ENCODE peak calls at places on chromosome 3, in six cellular contexts. P is neural crest cell; W is NCI-H2029; G is T1000; O is effector CD4-positive, alpha-beta T cell; L is brain microvascular endothelial cell. Q is an unnamed sample.

GRCh38 chr3:171445805-171446204 is 14.4 kb downstream of the TNIK start:
- DNase-seq in O (no peak), W (no peak), G (no peak), P (no peak), L (no peak), Q (no peak)

GRCh38 chr3:77038928-77039605 is 832 bp upstream of the ROBO2 start:
- DNase-seq in O (no peak), L (no peak), P (no peak), W (no peak), G (peak; percentile 14), Q (no peak)

GRCh38 chr3:14533457-14533958 is 6.6 kb downstream of the GRIP2 start:
- DNase-seq in W (no peak), P (no peak), O (no peak), L (no peak), G (no peak), Q (no peak)

GRCh38 chr3:18559323-18559972 is 134.3 kb upstream of the SATB1 start:
- DNase-seq in O (peak; percentile 11), G (no peak), L (peak; percentile 3), P (peak; percentile 30), W (peak; percentile 85), Q (peak; percentile 72)

GRCh38 chr3:52077376-52077775 is 21.0 kb upstream of the DUSP7 start:
- DNase-seq in O (no peak), P (no peak), G (no peak), W (no peak), L (no peak), Q (no peak)

GRCh38 chr3:117526485-117527079 is 817.0 kb downstream of the TUSC7 start:
- DNase-seq in G (no peak), P (peak; percentile 15), O (no peak), W (no peak), L (peak; percentile 34), Q (peak; percentile 40)

GRCh38 chr3:170713648-170714047 is 127.8 kb upstream of the SLC7A14 start:
- DNase-seq in O (no peak), G (no peak), L (no peak), P (no peak), W (no peak), Q (no peak)

GRCh38 chr3:38396861-38397260 is 50.3 kb downstream of the XYLB start:
- DNase-seq in L (no peak), O (no peak), P (no peak), G (no peak), W (no peak), Q (no peak)

GRCh38 chr3:66048051-66048395 is 9.3 kb upstream of the MAGI1 start:
- DNase-seq in P (no peak), W (no peak), L (no peak), G (no peak), O (no peak), Q (no peak)

GRCh38 chr3:180142041-180142440 is 105.3 kb upstream of the PEX5L start:
- DNase-seq in G (no peak), W (no peak), L (no peak), P (no peak), O (no peak), Q (peak; percentile 33)

GRCh38 chr3:185270262-185270955 is 16.6 kb upstream of the EHHADH start:
- DNase-seq in L (peak; percentile 41), O (no peak), P (peak; percentile 28), W (no peak), G (no peak), Q (peak; percentile 41)

GRCh38 chr3:55061619-55062018 is 133.8 kb upstream of the LRTM1 start:
- DNase-seq in L (no peak), G (no peak), P (no peak), O (no peak), W (no peak), Q (peak; percentile 28)

GRCh38 chr3:73669268-73669667 is 44.5 kb upstream of the PDZRN3 start:
- DNase-seq in G (no peak), L (peak; percentile 50), W (no peak), O (no peak), P (no peak), Q (no peak)

GRCh38 chr3:33115024-33115768 is 1.4 kb downstream of the CRTAP start:
- DNase-seq in L (peak; percentile 80), G (peak; percentile 41), P (no peak), W (no peak), O (no peak), Q (peak; percentile 91)

GRCh38 chr3:117510396-117510795 is 800.8 kb downstream of the TUSC7 start:
- DNase-seq in W (no peak), L (no peak), O (no peak), G (no peak), P (no peak), Q (no peak)

GRCh38 chr3:58464875-58465274 is 27.0 kb upstream of the KCTD6 start:
- DNase-seq in L (no peak), O (no peak), P (no peak), G (no peak), W (no peak), Q (peak; percentile 21)

GRCh38 chr3:197541756-197542539 is 13.8 kb downstream of the BDH1 start:
- DNase-seq in P (no peak), L (peak; percentile 86), O (no peak), G (no peak), W (peak; percentile 96), Q (no peak)

GRCh38 chr3:142857056-142857455 is 31.8 kb downstream of the PCOLCE2 start:
- DNase-seq in L (no peak), G (no peak), W (no peak), O (no peak), P (no peak), Q (peak; percentile 66)

GRCh38 chr3:33439421-33440327 is 531 bp downstream of the UBP1 start:
- DNase-seq in O (peak; percentile 27), L (peak; percentile 18), W (peak; percentile 65), G (peak; percentile 29), P (peak; percentile 44), Q (peak; percentile 39)

GRCh38 chr3:46710671-46711295 is 6.9 kb downstream of the PRSS50 start:
- DNase-seq in L (no peak), O (no peak), W (no peak), G (no peak), P (no peak), Q (no peak)

GRCh38 chr3:38038447-38038911 is 529 bp upstream of the DLEC1 start:
- DNase-seq in L (no peak), W (no peak), O (peak; percentile 31), G (no peak), P (no peak), Q (no peak)

GRCh38 chr3:52882377-52882776 is 15.0 kb downstream of the STIMATE start:
- DNase-seq in W (no peak), L (no peak), G (no peak), P (no peak), O (no peak), Q (no peak)

GRCh38 chr3:141303481-141304223 is 64.7 kb upstream of the ZBTB38 start:
- DNase-seq in P (peak; percentile 71), G (peak; percentile 24), L (peak; percentile 86), O (peak; percentile 62), W (peak; percentile 59), Q (peak; percentile 79)

GRCh38 chr3:89300519-89300918 is 193.1 kb downstream of the EPHA3 start:
- DNase-seq in L (no peak), P (no peak), W (no peak), G (no peak), O (no peak), Q (no peak)

GRCh38 chr3:77191640-77192039 is 151.7 kb downstream of the ROBO2 start:
- DNase-seq in O (no peak), L (no peak), P (no peak), G (no peak), W (no peak), Q (no peak)

GRCh38 chr3:10410383-10411002 is 89.6 kb upstream of the SEC13 start:
- DNase-seq in P (no peak), G (no peak), O (no peak), L (no peak), W (no peak), Q (no peak)

GRCh38 chr3:32797776-32798175 is 20.0 kb upstream of the TRIM71 start:
- DNase-seq in W (no peak), P (no peak), G (no peak), L (peak; percentile 22), O (no peak), Q (no peak)

GRCh38 chr3:195208183-195208582 is 62.8 kb downstream of the XXYLT1 start:
- DNase-seq in O (no peak), L (no peak), G (no peak), W (no peak), P (no peak), Q (no peak)

GRCh38 chr3:178618197-178618596 is 82.0 kb downstream of the KCNMB2 start:
- DNase-seq in W (no peak), G (no peak), P (no peak), O (no peak), L (no peak), Q (peak; percentile 35)